ENCODE peak calls at places on chromosomes 13 and 19, in five cellular contexts. X, A, L, O and E are unnamed samples.

GRCh38 chr19:18657590-18658365 is 20.9 kb downstream of the KLHL26 start:
- DNase-seq in X (peak), A (no peak), O (no peak), L (peak), E (no peak)

GRCh38 chr19:5052945-5053485 is 84.1 kb downstream of the KDM4B start:
- DNase-seq in A (no peak), X (no peak), O (no peak), L (no peak), E (no peak)

GRCh38 chr19:50477751-50478515 is 1.3 kb upstream of the GARIN5A start:
- DNase-seq in A (no peak), O (no peak), X (no peak), L (no peak), E (no peak)

GRCh38 chr19:48539503-48540096 is 12.4 kb upstream of the SULT2B1 start:
- DNase-seq in O (no peak), A (no peak), X (no peak), L (peak), E (no peak)

GRCh38 chr19:45601524-45602522 is at the start of gene GPR4:
- DNase-seq in L (no peak), A (no peak), X (no peak), O (no peak), E (no peak)

GRCh38 chr13:49503951-49504350 is 8.2 kb downstream of the PHF11 start:
- DNase-seq in X (no peak), A (no peak), L (peak), O (no peak), E (no peak)

GRCh38 chr13:46759861-46760260 is 37.1 kb downstream of the ESD start:
- DNase-seq in O (no peak), L (peak), A (no peak), X (no peak), E (no peak)

GRCh38 chr13:47066261-47066660 is 169.4 kb upstream of the HTR2A start:
- DNase-seq in O (no peak), A (no peak), X (no peak), L (peak), E (no peak)

GRCh38 chr13:104487006-104487405 is 1420.8 kb upstream of the SLC10A2 start:
- DNase-seq in L (no peak), X (no peak), A (no peak), O (no peak), E (no peak)

GRCh38 chr19:52351512-52351911 is 15.5 kb downstream of the ZNF610 start:
- DNase-seq in X (no peak), L (no peak), O (no peak), A (no peak), E (no peak)

GRCh38 chr19:36418287-36419001 is at the start of gene ZFP82:
- DNase-seq in X (peak), A (peak), O (peak), L (peak), E (peak)

GRCh38 chr13:27619711-27620376 is 485 bp downstream of the LNX2 start:
- DNase-seq in A (peak), X (no peak), O (peak), L (peak), E (no peak)

GRCh38 chr13:33080962-33081655 is 64.9 kb downstream of the KL start:
- DNase-seq in O (no peak), A (no peak), L (peak), X (no peak), E (no peak)

GRCh38 chr19:16628984-16629691 is 1.1 kb upstream of the MED26 start:
- DNase-seq in O (no peak), X (peak), L (peak), A (no peak), E (peak)